ENCODE peak calls at places on chromosome 19, in five cellular contexts. N is keratinocyte; R is left ventricle myocardium inferior; G is psoas muscle; J is CD8-positive, alpha-beta memory T cell. Y is an unnamed sample.
A peak's percentile ranks its signal among the peaks of the same experiment; 100 is the strongest.

GRCh38 chr19:10107254-10107653 is 1.1 kb downstream of the PPAN start:
- DNase-seq in J (no peak), G (no peak), R (no peak), N (no peak), Y (no peak)

GRCh38 chr19:5618591-5618990 is 4.0 kb downstream of the SAFB2 start:
- DNase-seq in R (no peak), G (no peak), N (no peak), J (no peak), Y (no peak)

GRCh38 chr19:32219881-32220552 is 125.4 kb upstream of the ZNF507 start:
- DNase-seq in J (no peak), G (no peak), N (no peak), R (no peak), Y (no peak)

GRCh38 chr19:57263244-57263643 is 17.0 kb upstream of the ZNF460 start:
- DNase-seq in N (no peak), G (no peak), R (no peak), J (no peak), Y (no peak)

GRCh38 chr19:41821003-41821735 is 23.3 kb downstream of the LYPD4 start:
- DNase-seq in J (no peak), G (no peak), R (no peak), N (no peak), Y (no peak)

GRCh38 chr19:33831835-33832234 is 35.2 kb downstream of the KCTD15 start:
- DNase-seq in J (no peak), R (no peak), G (no peak), N (no peak), Y (no peak)

GRCh38 chr19:6066661-6067646 is 43.3 kb downstream of the RFX2 start:
- DNase-seq in J (no peak), R (peak; percentile 93), N (no peak), G (peak; percentile 85), Y (peak; percentile 96)

GRCh38 chr19:8004723-8005513 is 523 bp downstream of the ELAVL1 start:
- DNase-seq in G (no peak), J (no peak), R (no peak), N (no peak), Y (no peak)

GRCh38 chr19:43966079-43966694 is 15.2 kb downstream of the ZNF221 start:
- DNase-seq in J (no peak), R (no peak), N (no peak), G (no peak), Y (no peak)

GRCh38 chr19:4534836-4535658 is at the start of gene PLIN5:
- DNase-seq in R (peak; percentile 81), G (peak; percentile 84), J (peak; percentile 59), N (no peak), Y (no peak)

GRCh38 chr19:5157186-5157585 is 183.4 kb downstream of the PTPRS start:
- DNase-seq in R (no peak), J (no peak), N (no peak), G (no peak), Y (no peak)

GRCh38 chr19:41746593-41747227 is 8.6 kb upstream of the CEACAM6 start:
- DNase-seq in N (no peak), G (no peak), R (no peak), J (no peak), Y (no peak)

GRCh38 chr19:1068111-1069001 is 1.4 kb downstream of the ARHGAP45 start:
- DNase-seq in R (peak; percentile 52), J (peak; percentile 89), N (no peak), G (peak; percentile 42), Y (no peak)
- H3K27me3 ChIP-seq in R (peaks cover 85% of the 10 kb centered on the region), J (no peaks in the 10 kb centered on the region), N (peaks cover 20% of the 10 kb centered on the region), G (no peaks in the 10 kb centered on the region), Y (peaks cover 47% of the 10 kb centered on the region)

GRCh38 chr19:49441960-49442350 is 628 bp upstream of the SLC17A7 start:
- DNase-seq in R (no peak), J (no peak), G (no peak), N (no peak), Y (no peak)
- H3K4me3 ChIP-seq in R (peak overlapping the region; percentile 83), J (no peak overlapping the region), G (peak overlapping the region; percentile 77), N (peak overlapping the region; percentile 53), Y (no peak overlapping the region)

GRCh38 chr19:50909240-50910070 is 1.7 kb downstream of the KLK4 start:
- DNase-seq in R (no peak), G (peak; percentile 19), N (no peak), J (no peak), Y (no peak)

GRCh38 chr19:50911206-50912101 is at the start of gene KLK4:
- DNase-seq in J (no peak), G (no peak), R (no peak), N (no peak), Y (no peak)

GRCh38 chr19:50912727-50913716 is 1.8 kb upstream of the KLK4 start:
- DNase-seq in R (no peak), J (no peak), G (no peak), N (no peak), Y (no peak)

GRCh38 chr19:50912102-50912599 is 956 bp upstream of the KLK4 start:
- DNase-seq in G (no peak), R (no peak), J (no peak), N (no peak), Y (no peak)

GRCh38 chr19:50910722-50911121 is 473 bp downstream of the KLK4 start:
- DNase-seq in N (no peak), R (no peak), J (no peak), G (no peak), Y (no peak)
- H3K27me3 ChIP-seq in N (peaks cover 66% of the 10 kb centered on the region), R (peaks cover 90% of the 10 kb centered on the region), J (peaks cover 13% of the 10 kb centered on the region), G (no peaks in the 10 kb centered on the region), Y (peaks cover 50% of the 10 kb centered on the region)

GRCh38 chr19:2984196-2984490 is 6.8 kb downstream of the TLE6 start:
- DNase-seq in J (no peak), G (no peak), R (no peak), N (no peak), Y (no peak)

GRCh38 chr19:2982556-2982955 is 5.2 kb downstream of the TLE6 start:
- DNase-seq in R (no peak), G (no peak), J (no peak), N (no peak), Y (no peak)

GRCh38 chr19:2981898-2982297 is 4.5 kb downstream of the TLE6 start:
- DNase-seq in N (no peak), R (no peak), G (no peak), J (no peak), Y (no peak)

GRCh38 chr19:2982983-2983350 is 5.6 kb downstream of the TLE6 start:
- DNase-seq in R (peak; percentile 89), N (no peak), G (peak; percentile 86), J (no peak), Y (no peak)

GRCh38 chr19:2983351-2984195 is 6.2 kb downstream of the TLE6 start:
- DNase-seq in G (peak; percentile 69), R (peak; percentile 74), J (no peak), N (no peak), Y (peak; percentile 42)
- H3K4me3 ChIP-seq in G (peak overlapping the region; percentile 39), R (peak overlapping the region; percentile 55), J (no peak overlapping the region), N (no peak overlapping the region), Y (peak overlapping the region; percentile 1)

GRCh38 chr19:29520390-29520789 is 5.4 kb upstream of the VSTM2B start:
- DNase-seq in N (no peak), J (peak; percentile 9), R (no peak), G (no peak), Y (no peak)
- H3K27me3 ChIP-seq in N (peaks cover 24% of the 10 kb centered on the region), J (peaks cover 7% of the 10 kb centered on the region), R (peaks cover 89% of the 10 kb centered on the region), G (no peaks in the 10 kb centered on the region), Y (peaks cover 28% of the 10 kb centered on the region)

GRCh38 chr19:45498411-45499195 is at the start of gene PPM1N:
- DNase-seq in G (no peak), N (no peak), R (no peak), J (peak; percentile 79), Y (no peak)
- H3K4me3 ChIP-seq in G (peak within 1 kb of the TSS; percentile 52), N (peak within 1 kb of the TSS; percentile 27), R (peak within 1 kb of the TSS; percentile 87), J (peak within 1 kb of the TSS; percentile 56), Y (peak within 1 kb of the TSS; percentile 35)

DNA sequence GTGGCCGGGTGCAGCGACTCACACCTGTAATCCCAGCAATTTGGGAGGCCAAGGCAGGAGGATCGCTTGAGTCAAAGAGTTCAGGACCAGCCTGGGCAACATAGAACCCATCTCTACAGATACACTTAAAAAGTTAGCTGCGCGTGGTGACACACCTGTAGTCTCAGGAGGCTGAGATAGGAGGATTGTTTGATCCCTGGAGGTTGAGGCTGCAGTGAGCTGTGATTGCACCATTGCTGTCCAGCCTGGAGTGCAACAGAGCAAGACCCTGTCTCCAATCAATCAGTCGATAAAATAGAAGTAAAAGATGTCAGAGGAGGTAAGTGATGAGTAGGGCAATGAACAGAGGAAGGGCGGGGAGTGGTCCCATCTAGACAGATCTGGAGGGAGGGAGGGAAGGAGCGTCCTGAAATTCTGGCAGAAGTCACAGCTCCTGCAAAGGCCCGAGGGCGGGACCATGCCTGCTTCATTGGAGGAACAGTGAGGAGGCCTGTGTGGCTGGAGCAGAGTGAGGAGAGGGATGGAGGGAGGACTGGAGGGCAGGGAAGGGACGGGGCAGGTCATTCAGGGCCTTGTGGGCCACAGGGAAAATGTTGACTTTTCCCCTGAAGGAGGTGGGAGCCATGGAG is 9.7 kb downstream of the SMIM24 start:
- DNase-seq in R (no peak), N (no peak), J (no peak), G (no peak), Y (no peak)
- H3K27me3 ChIP-seq in R (peaks cover 19% of the 10 kb centered on the region), N (peaks cover 10% of the 10 kb centered on the region), J (no peaks in the 10 kb centered on the region), G (no peaks in the 10 kb centered on the region), Y (peaks cover 7% of the 10 kb centered on the region)

DNA sequence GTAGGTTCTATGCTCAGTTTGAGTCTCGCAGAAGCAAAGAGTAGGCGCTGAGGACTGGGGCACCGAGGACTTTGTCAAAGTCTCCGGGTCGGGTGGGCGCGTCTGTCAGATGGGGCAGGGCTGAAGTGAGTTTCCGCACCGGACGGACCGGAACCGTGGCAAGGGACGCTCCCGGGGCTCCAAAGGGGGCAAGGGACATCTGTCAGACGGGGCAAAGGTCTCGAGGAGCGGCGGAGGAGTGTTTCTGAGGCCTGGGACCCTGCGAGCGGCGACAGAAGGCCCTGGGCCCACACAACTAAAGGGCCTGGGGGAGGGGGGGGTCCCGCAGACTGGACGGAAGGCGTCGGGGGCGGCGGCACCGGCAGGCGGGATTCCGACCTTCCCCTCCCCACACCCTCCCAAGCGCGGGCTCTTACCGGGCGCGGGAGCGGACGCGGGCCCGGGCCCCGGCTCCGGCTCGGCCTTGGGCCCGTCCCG is 13.3 kb upstream of the AKAP8L start:
- DNase-seq in N (no peak), G (no peak), R (no peak), J (no peak), Y (no peak)
- H3K4me3 ChIP-seq in N (peak overlapping the region; percentile 94), G (peak overlapping the region; percentile 70), R (peak overlapping the region; percentile 95), J (peak overlapping the region; percentile 59), Y (peak overlapping the region; percentile 82)